ENCODE peak calls at places on chromosome 21, in five cellular contexts. One of them, this sample, is unnamed.

GRCh38 chr21:26148071-26148470 is 22.5 kb downstream of the APP start:
- DNase-seq in fibroblast of lung: no peak
- DNase-seq in GM23248: no peak
- DNase-seq in MM.1S: no peak
- DNase-seq in endothelial cell of umbilical vein: peak; percentile 64
- DNase-seq in this sample: no peak

GRCh38 chr21:37871121-37871862 is 45.0 kb downstream of the KCNJ6 start:
- DNase-seq in fibroblast of lung: peak; percentile 70
- DNase-seq in GM23248: peak; percentile 91
- DNase-seq in MM.1S: no peak
- DNase-seq in endothelial cell of umbilical vein: no peak
- DNase-seq in this sample: peak; percentile 10

GRCh38 chr21:31732538-31732864 is 583 bp upstream of the SCAF4 start:
- DNase-seq in fibroblast of lung: peak; percentile 73
- DNase-seq in GM23248: no peak
- DNase-seq in MM.1S: no peak
- DNase-seq in endothelial cell of umbilical vein: no peak
- DNase-seq in this sample: no peak

GRCh38 chr21:31974454-31974985 is 101.7 kb downstream of the HUNK start:
- DNase-seq in fibroblast of lung: no peak
- DNase-seq in GM23248: no peak
- DNase-seq in MM.1S: no peak
- DNase-seq in endothelial cell of umbilical vein: no peak
- DNase-seq in this sample: no peak

GRCh38 chr21:15604424-15604823 is 125.4 kb upstream of the USP25 start:
- DNase-seq in fibroblast of lung: peak; percentile 68
- DNase-seq in GM23248: peak; percentile 53
- DNase-seq in MM.1S: no peak
- DNase-seq in endothelial cell of umbilical vein: peak; percentile 21
- DNase-seq in this sample: peak; percentile 92

GRCh38 chr21:43613755-43614638 is 45.3 kb downstream of the HSF2BP start:
- DNase-seq in fibroblast of lung: peak; percentile 71
- DNase-seq in GM23248: no peak
- DNase-seq in MM.1S: peak; percentile 58
- DNase-seq in endothelial cell of umbilical vein: no peak
- DNase-seq in this sample: no peak

GRCh38 chr21:15850645-15851044 is 120.9 kb downstream of the USP25 start:
- DNase-seq in fibroblast of lung: peak; percentile 58
- DNase-seq in GM23248: peak; percentile 52
- DNase-seq in MM.1S: no peak
- DNase-seq in endothelial cell of umbilical vein: peak; percentile 90
- DNase-seq in this sample: peak; percentile 78

GRCh38 chr21:43864806-43865470 is at the start of gene AGPAT3:
- DNase-seq in fibroblast of lung: no peak
- DNase-seq in GM23248: peak; percentile 51
- DNase-seq in MM.1S: peak; percentile 66
- DNase-seq in endothelial cell of umbilical vein: no peak
- DNase-seq in this sample: peak; percentile 15

GRCh38 chr21:37427221-37427620 is 60.6 kb downstream of the DYRK1A start:
- DNase-seq in fibroblast of lung: no peak
- DNase-seq in GM23248: no peak
- DNase-seq in MM.1S: no peak
- DNase-seq in endothelial cell of umbilical vein: no peak
- DNase-seq in this sample: peak; percentile 21

GRCh38 chr21:37710555-37711293 is 205.5 kb downstream of the KCNJ6 start:
- DNase-seq in fibroblast of lung: peak; percentile 71
- DNase-seq in GM23248: no peak
- DNase-seq in MM.1S: no peak
- DNase-seq in endothelial cell of umbilical vein: no peak
- DNase-seq in this sample: peak; percentile 43

GRCh38 chr21:31340942-31341487 is 3.0 kb downstream of the TIAM1 start:
- DNase-seq in fibroblast of lung: no peak
- DNase-seq in GM23248: no peak
- DNase-seq in MM.1S: no peak
- DNase-seq in endothelial cell of umbilical vein: no peak
- DNase-seq in this sample: no peak

GRCh38 chr21:17295997-17296396 is 216.8 kb upstream of the CXADR start:
- DNase-seq in fibroblast of lung: no peak
- DNase-seq in GM23248: no peak
- DNase-seq in MM.1S: no peak
- DNase-seq in endothelial cell of umbilical vein: no peak
- DNase-seq in this sample: no peak

GRCh38 chr21:36454079-36454478 is 25.8 kb downstream of the CLDN14 start:
- DNase-seq in fibroblast of lung: no peak
- DNase-seq in GM23248: no peak
- DNase-seq in MM.1S: no peak
- DNase-seq in endothelial cell of umbilical vein: peak; percentile 87
- DNase-seq in this sample: no peak

GRCh38 chr21:43827015-43827611 is 37.7 kb downstream of the RRP1 start:
- DNase-seq in fibroblast of lung: peak; percentile 57
- DNase-seq in GM23248: peak; percentile 85
- DNase-seq in MM.1S: no peak
- DNase-seq in endothelial cell of umbilical vein: no peak
- DNase-seq in this sample: peak; percentile 80

GRCh38 chr21:36699026-36699545 is at the start of gene SIM2:
- DNase-seq in fibroblast of lung: no peak
- DNase-seq in GM23248: peak; percentile 53
- DNase-seq in MM.1S: no peak
- DNase-seq in endothelial cell of umbilical vein: no peak
- DNase-seq in this sample: peak; percentile 92

GRCh38 chr21:19224090-19224489 is 820.5 kb upstream of the TMPRSS15 start:
- DNase-seq in fibroblast of lung: no peak
- DNase-seq in GM23248: no peak
- DNase-seq in MM.1S: no peak
- DNase-seq in endothelial cell of umbilical vein: no peak
- DNase-seq in this sample: no peak

GRCh38 chr21:26097475-26097874 is 73.1 kb downstream of the APP start:
- DNase-seq in fibroblast of lung: no peak
- DNase-seq in GM23248: no peak
- DNase-seq in MM.1S: no peak
- DNase-seq in endothelial cell of umbilical vein: no peak
- DNase-seq in this sample: no peak

GRCh38 chr21:40929833-40930232 is 82.9 kb upstream of the DSCAM start:
- DNase-seq in fibroblast of lung: no peak
- DNase-seq in GM23248: no peak
- DNase-seq in MM.1S: no peak
- DNase-seq in endothelial cell of umbilical vein: no peak
- DNase-seq in this sample: no peak

GRCh38 chr21:22758478-22758877 is 1760.3 kb downstream of the NCAM2 start:
- DNase-seq in fibroblast of lung: peak; percentile 9
- DNase-seq in GM23248: no peak
- DNase-seq in MM.1S: no peak
- DNase-seq in endothelial cell of umbilical vein: peak; percentile 28
- DNase-seq in this sample: peak; percentile 67

GRCh38 chr21:21963911-21964310 is 965.7 kb downstream of the NCAM2 start:
- DNase-seq in fibroblast of lung: no peak
- DNase-seq in GM23248: no peak
- DNase-seq in MM.1S: no peak
- DNase-seq in endothelial cell of umbilical vein: no peak
- DNase-seq in this sample: no peak

GRCh38 chr21:32143222-32143939 is 135.5 kb downstream of the MIS18A start:
- DNase-seq in fibroblast of lung: peak; percentile 16
- DNase-seq in GM23248: peak; percentile 53
- DNase-seq in MM.1S: no peak
- DNase-seq in endothelial cell of umbilical vein: no peak
- DNase-seq in this sample: no peak

GRCh38 chr21:25560151-25560783 is 47.0 kb downstream of the MRPL39 start:
- DNase-seq in fibroblast of lung: peak; percentile 34
- DNase-seq in GM23248: no peak
- DNase-seq in MM.1S: no peak
- DNase-seq in endothelial cell of umbilical vein: no peak
- DNase-seq in this sample: peak; percentile 25

GRCh38 chr21:36825683-36826082 is 126.8 kb downstream of the SIM2 start:
- DNase-seq in fibroblast of lung: no peak
- DNase-seq in GM23248: no peak
- DNase-seq in MM.1S: no peak
- DNase-seq in endothelial cell of umbilical vein: no peak
- DNase-seq in this sample: no peak

GRCh38 chr21:27365394-27365793 is 398.5 kb upstream of the ADAMTS5 start:
- DNase-seq in fibroblast of lung: no peak
- DNase-seq in GM23248: peak; percentile 24
- DNase-seq in MM.1S: no peak
- DNase-seq in endothelial cell of umbilical vein: no peak
- DNase-seq in this sample: peak; percentile 38

GRCh38 chr21:20443558-20444155 is 554.6 kb upstream of the NCAM2 start:
- DNase-seq in fibroblast of lung: no peak
- DNase-seq in GM23248: no peak
- DNase-seq in MM.1S: peak; percentile 46
- DNase-seq in endothelial cell of umbilical vein: no peak
- DNase-seq in this sample: peak; percentile 61

GRCh38 chr21:15192243-15192642 is 127.4 kb upstream of the NRIP1 start:
- DNase-seq in fibroblast of lung: peak; percentile 43
- DNase-seq in GM23248: no peak
- DNase-seq in MM.1S: no peak
- DNase-seq in endothelial cell of umbilical vein: no peak
- DNase-seq in this sample: peak; percentile 99

GRCh38 chr21:15062566-15062965 is 2.2 kb downstream of the NRIP1 start:
- DNase-seq in fibroblast of lung: peak; percentile 48
- DNase-seq in GM23248: peak; percentile 26
- DNase-seq in MM.1S: peak; percentile 23
- DNase-seq in endothelial cell of umbilical vein: peak; percentile 51
- DNase-seq in this sample: peak; percentile 63

GRCh38 chr21:31557956-31558838 is 101.3 kb upstream of the SOD1 start:
- DNase-seq in fibroblast of lung: no peak
- DNase-seq in GM23248: peak; percentile 9
- DNase-seq in MM.1S: peak; percentile 59
- DNase-seq in endothelial cell of umbilical vein: no peak
- DNase-seq in this sample: peak; percentile 8

GRCh38 chr21:46545363-46545762 is 59.5 kb downstream of the S100B start:
- DNase-seq in fibroblast of lung: no peak
- DNase-seq in GM23248: peak; percentile 8
- DNase-seq in MM.1S: no peak
- DNase-seq in endothelial cell of umbilical vein: no peak
- DNase-seq in this sample: peak; percentile 6

GRCh38 chr21:33951276-33952178 is 35.9 kb upstream of the ATP5PO start:
- DNase-seq in fibroblast of lung: no peak
- DNase-seq in GM23248: peak; percentile 53
- DNase-seq in MM.1S: no peak
- DNase-seq in endothelial cell of umbilical vein: no peak
- DNase-seq in this sample: no peak
- H3K4me3 ChIP-seq in fibroblast of lung: no peak overlapping the region
- H3K4me3 ChIP-seq in GM23248: no peak overlapping the region
- H3K4me3 ChIP-seq in MM.1S: no peak overlapping the region
- H3K4me3 ChIP-seq in endothelial cell of umbilical vein: no peak overlapping the region
- H3K4me3 ChIP-seq in this sample: no peak overlapping the region

DNA sequence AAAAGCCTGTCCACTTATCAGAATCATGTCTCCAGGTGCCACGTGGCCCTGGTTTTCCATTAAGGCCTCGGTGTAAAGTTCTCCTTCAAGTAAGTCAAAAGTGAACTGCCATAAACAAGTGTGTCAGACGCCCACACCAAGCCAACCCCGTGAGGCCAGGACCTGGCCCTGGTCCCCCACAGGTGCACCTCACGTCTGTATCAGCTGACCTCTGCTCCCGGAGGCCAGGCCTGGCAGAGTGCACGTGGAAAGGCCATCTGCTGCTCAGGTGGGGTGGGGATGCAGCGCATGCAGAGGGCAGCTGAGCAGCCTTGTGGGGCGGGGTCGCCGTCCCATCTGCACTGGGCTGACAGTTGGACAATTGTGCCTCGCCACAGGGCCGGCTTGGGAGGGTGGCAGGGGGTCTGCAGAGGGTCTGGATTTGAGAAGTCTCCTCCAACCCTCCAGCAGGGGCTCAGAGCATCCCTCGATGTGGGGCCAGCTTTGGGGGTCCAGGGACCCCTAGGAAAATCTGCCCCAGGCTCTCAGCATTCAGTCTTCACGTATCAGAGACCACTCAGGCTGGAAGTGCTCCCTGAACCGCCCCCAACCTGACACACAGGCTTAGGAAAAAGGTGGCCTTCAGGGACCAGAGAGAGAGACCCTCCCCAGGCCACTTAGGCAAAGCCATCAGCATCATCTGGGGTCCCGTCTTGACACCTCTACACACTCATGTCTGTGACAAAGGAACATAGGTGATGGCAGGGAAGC is 3.0 kb downstream of the SLC19A1 start:
- DNase-seq in fibroblast of lung: no peak
- DNase-seq in GM23248: no peak
- DNase-seq in MM.1S: no peak
- DNase-seq in endothelial cell of umbilical vein: no peak
- DNase-seq in this sample: no peak
- H2AFZ ChIP-seq in fibroblast of lung: no peak overlapping the region
- H2AFZ ChIP-seq in GM23248: no peak overlapping the region
- H2AFZ ChIP-seq in MM.1S: no peak overlapping the region
- H2AFZ ChIP-seq in endothelial cell of umbilical vein: no peak overlapping the region
- H2AFZ ChIP-seq in this sample: no peak overlapping the region

GRCh38 chr21:42521805-42522204 is 8.2 kb downstream of the SLC37A1 start:
- DNase-seq in fibroblast of lung: no peak
- DNase-seq in GM23248: no peak
- DNase-seq in MM.1S: no peak
- DNase-seq in endothelial cell of umbilical vein: no peak
- DNase-seq in this sample: no peak

GRCh38 chr21:42522271-42522670 is 8.6 kb downstream of the SLC37A1 start:
- DNase-seq in fibroblast of lung: no peak
- DNase-seq in GM23248: no peak
- DNase-seq in MM.1S: no peak
- DNase-seq in endothelial cell of umbilical vein: no peak
- DNase-seq in this sample: no peak

GRCh38 chr21:42522771-42523170 is 9.1 kb downstream of the SLC37A1 start:
- DNase-seq in fibroblast of lung: no peak
- DNase-seq in GM23248: no peak
- DNase-seq in MM.1S: no peak
- DNase-seq in endothelial cell of umbilical vein: no peak
- DNase-seq in this sample: no peak

GRCh38 chr21:42520628-42521253 is 7.1 kb downstream of the SLC37A1 start:
- DNase-seq in fibroblast of lung: no peak
- DNase-seq in GM23248: no peak
- DNase-seq in MM.1S: no peak
- DNase-seq in endothelial cell of umbilical vein: no peak
- DNase-seq in this sample: no peak

GRCh38 chr21:42521384-42521783 is 7.7 kb downstream of the SLC37A1 start:
- DNase-seq in fibroblast of lung: no peak
- DNase-seq in GM23248: no peak
- DNase-seq in MM.1S: no peak
- DNase-seq in endothelial cell of umbilical vein: no peak
- DNase-seq in this sample: no peak
- H3K4me1 ChIP-seq in fibroblast of lung: peaks cover 7% of the 10 kb centered on the region
- H3K4me1 ChIP-seq in GM23248: peaks cover 5% of the 10 kb centered on the region
- H3K4me1 ChIP-seq in MM.1S: peaks cover 32% of the 10 kb centered on the region
- H3K4me1 ChIP-seq in endothelial cell of umbilical vein: no peaks in the 10 kb centered on the region
- H3K4me1 ChIP-seq in this sample: peaks cover 48% of the 10 kb centered on the region

DNA sequence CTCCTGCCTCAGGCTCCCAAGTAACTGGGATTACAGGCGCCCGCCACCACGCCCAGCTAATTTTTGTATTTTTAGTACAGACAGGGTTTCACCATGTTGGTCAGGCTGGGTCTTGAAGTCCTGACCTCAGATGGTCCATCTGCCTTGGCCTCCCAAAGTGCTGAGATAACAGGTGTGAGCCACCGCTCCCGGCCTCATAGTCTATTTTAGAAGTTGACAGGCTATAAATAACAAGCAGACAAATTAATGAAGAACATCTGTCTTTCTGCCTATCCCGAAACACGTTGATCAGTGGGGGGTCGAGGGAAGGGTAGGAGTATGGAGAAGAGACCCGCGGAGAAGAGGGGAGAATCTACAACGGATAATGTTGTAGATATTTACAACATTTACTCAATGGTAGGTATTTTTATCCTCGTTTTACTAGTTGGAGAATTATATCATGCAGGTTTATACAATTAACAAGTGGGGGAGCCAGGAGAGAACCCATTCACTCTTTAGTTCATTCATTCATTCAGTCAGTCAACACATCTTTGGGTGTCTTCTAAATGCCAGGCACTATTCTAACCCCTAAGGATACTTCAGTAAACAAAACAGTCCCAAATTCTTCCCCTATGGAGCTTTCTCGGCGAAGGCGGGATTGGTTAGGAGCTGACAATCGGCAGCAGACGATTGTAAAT is 501 bp upstream of the IFNAR2 start:
- DNase-seq in fibroblast of lung: no peak
- DNase-seq in GM23248: no peak
- DNase-seq in MM.1S: peak; percentile 77
- DNase-seq in endothelial cell of umbilical vein: no peak
- DNase-seq in this sample: no peak
- H3K4me3 ChIP-seq in fibroblast of lung: peak overlapping the region; percentile 16
- H3K4me3 ChIP-seq in GM23248: peak overlapping the region; percentile 93
- H3K4me3 ChIP-seq in MM.1S: peak overlapping the region; percentile 64
- H3K4me3 ChIP-seq in endothelial cell of umbilical vein: peak overlapping the region; percentile 61
- H3K4me3 ChIP-seq in this sample: peak overlapping the region; percentile 88

This sample was measured in PC-3.